ENCODE peak calls at places on chromosome 14, in ten cellular contexts. One of them, this sample, is unnamed.

GRCh38 chr14:86521032-86521730 is 991.2 kb downstream of the FLRT2 start:
- DNase-seq in NCI-H1417: peak
- DNase-seq in stromal cell of bone marrow: no peak
- DNase-seq in tibial artery: no peak
- DNase-seq in D341Med: no peak
- DNase-seq in CD4-positive, alpha-beta T cell: no peak
- DNase-seq in activated CD4-positive, alpha-beta T cell treated with anti-CD3 and anti-CD28 coated beads for 4 hours: no peak
- DNase-seq in WERI-Rb-1: no peak
- DNase-seq in esophagus squamous epithelium: no peak
- DNase-seq in NCI-H1092 treated with DMSO at 0.1 percent for 48 hours: no peak
- DNase-seq in this sample: no peak

GRCh38 chr14:39841088-39841487 is 408.9 kb upstream of the FBXO33 start:
- DNase-seq in esophagus squamous epithelium: no peak
- DNase-seq in tibial artery: no peak
- DNase-seq in D341Med: no peak
- DNase-seq in stromal cell of bone marrow: peak
- DNase-seq in CD4-positive, alpha-beta T cell: no peak
- DNase-seq in NCI-H1417: no peak
- DNase-seq in activated CD4-positive, alpha-beta T cell treated with anti-CD3 and anti-CD28 coated beads for 4 hours: no peak
- DNase-seq in WERI-Rb-1: no peak
- DNase-seq in NCI-H1092 treated with DMSO at 0.1 percent for 48 hours: no peak
- DNase-seq in this sample: no peak

GRCh38 chr14:100283984-100284881 is 22.0 kb downstream of the SLC25A29 start:
- DNase-seq in esophagus squamous epithelium: no peak
- DNase-seq in NCI-H1417: no peak
- DNase-seq in CD4-positive, alpha-beta T cell: no peak
- DNase-seq in WERI-Rb-1: peak
- DNase-seq in stromal cell of bone marrow: no peak
- DNase-seq in NCI-H1092 treated with DMSO at 0.1 percent for 48 hours: no peak
- DNase-seq in tibial artery: no peak
- DNase-seq in activated CD4-positive, alpha-beta T cell treated with anti-CD3 and anti-CD28 coated beads for 4 hours: no peak
- DNase-seq in D341Med: peak
- DNase-seq in this sample: no peak

GRCh38 chr14:67764496-67764895 is 51.9 kb downstream of the ZFYVE26 start:
- DNase-seq in NCI-H1417: no peak
- DNase-seq in tibial artery: no peak
- DNase-seq in D341Med: no peak
- DNase-seq in activated CD4-positive, alpha-beta T cell treated with anti-CD3 and anti-CD28 coated beads for 4 hours: no peak
- DNase-seq in stromal cell of bone marrow: no peak
- DNase-seq in NCI-H1092 treated with DMSO at 0.1 percent for 48 hours: no peak
- DNase-seq in CD4-positive, alpha-beta T cell: no peak
- DNase-seq in esophagus squamous epithelium: no peak
- DNase-seq in WERI-Rb-1: no peak
- DNase-seq in this sample: no peak

GRCh38 chr14:93096923-93097322 is 18.8 kb downstream of the ITPK1 start:
- DNase-seq in WERI-Rb-1: no peak
- DNase-seq in NCI-H1417: no peak
- DNase-seq in esophagus squamous epithelium: no peak
- DNase-seq in stromal cell of bone marrow: no peak
- DNase-seq in D341Med: no peak
- DNase-seq in tibial artery: no peak
- DNase-seq in CD4-positive, alpha-beta T cell: no peak
- DNase-seq in activated CD4-positive, alpha-beta T cell treated with anti-CD3 and anti-CD28 coated beads for 4 hours: no peak
- DNase-seq in NCI-H1092 treated with DMSO at 0.1 percent for 48 hours: no peak
- DNase-seq in this sample: no peak

GRCh38 chr14:102375126-102375525 is 12.4 kb downstream of the TECPR2 start:
- DNase-seq in D341Med: no peak
- DNase-seq in tibial artery: no peak
- DNase-seq in activated CD4-positive, alpha-beta T cell treated with anti-CD3 and anti-CD28 coated beads for 4 hours: no peak
- DNase-seq in WERI-Rb-1: no peak
- DNase-seq in CD4-positive, alpha-beta T cell: no peak
- DNase-seq in NCI-H1417: no peak
- DNase-seq in NCI-H1092 treated with DMSO at 0.1 percent for 48 hours: no peak
- DNase-seq in esophagus squamous epithelium: no peak
- DNase-seq in stromal cell of bone marrow: no peak
- DNase-seq in this sample: no peak

GRCh38 chr14:89336338-89336737 is 80.7 kb downstream of the FOXN3 start:
- DNase-seq in activated CD4-positive, alpha-beta T cell treated with anti-CD3 and anti-CD28 coated beads for 4 hours: no peak
- DNase-seq in D341Med: no peak
- DNase-seq in WERI-Rb-1: peak
- DNase-seq in tibial artery: no peak
- DNase-seq in NCI-H1417: no peak
- DNase-seq in stromal cell of bone marrow: no peak
- DNase-seq in CD4-positive, alpha-beta T cell: no peak
- DNase-seq in esophagus squamous epithelium: no peak
- DNase-seq in NCI-H1092 treated with DMSO at 0.1 percent for 48 hours: no peak
- DNase-seq in this sample: no peak

GRCh38 chr14:90574640-90575131 is 177.9 kb downstream of the CALM1 start:
- DNase-seq in D341Med: no peak
- DNase-seq in tibial artery: no peak
- DNase-seq in activated CD4-positive, alpha-beta T cell treated with anti-CD3 and anti-CD28 coated beads for 4 hours: no peak
- DNase-seq in CD4-positive, alpha-beta T cell: no peak
- DNase-seq in stromal cell of bone marrow: no peak
- DNase-seq in esophagus squamous epithelium: no peak
- DNase-seq in WERI-Rb-1: no peak
- DNase-seq in NCI-H1417: peak
- DNase-seq in NCI-H1092 treated with DMSO at 0.1 percent for 48 hours: peak
- DNase-seq in this sample: no peak

GRCh38 chr14:36241183-36241582 is 64.7 kb upstream of the PTCSC3 start:
- DNase-seq in esophagus squamous epithelium: no peak
- DNase-seq in D341Med: no peak
- DNase-seq in NCI-H1417: no peak
- DNase-seq in NCI-H1092 treated with DMSO at 0.1 percent for 48 hours: peak
- DNase-seq in WERI-Rb-1: no peak
- DNase-seq in activated CD4-positive, alpha-beta T cell treated with anti-CD3 and anti-CD28 coated beads for 4 hours: no peak
- DNase-seq in tibial artery: no peak
- DNase-seq in CD4-positive, alpha-beta T cell: no peak
- DNase-seq in stromal cell of bone marrow: no peak
- DNase-seq in this sample: no peak

GRCh38 chr14:58298477-58298879 is at the start of gene ARID4A:
- DNase-seq in activated CD4-positive, alpha-beta T cell treated with anti-CD3 and anti-CD28 coated beads for 4 hours: peak
- DNase-seq in CD4-positive, alpha-beta T cell: peak
- DNase-seq in NCI-H1417: no peak
- DNase-seq in tibial artery: peak
- DNase-seq in esophagus squamous epithelium: peak
- DNase-seq in stromal cell of bone marrow: no peak
- DNase-seq in WERI-Rb-1: peak
- DNase-seq in NCI-H1092 treated with DMSO at 0.1 percent for 48 hours: no peak
- DNase-seq in D341Med: no peak
- DNase-seq in this sample: peak

GRCh38 chr14:65772901-65773574 is 360.5 kb downstream of the FUT8 start:
- DNase-seq in stromal cell of bone marrow: no peak
- DNase-seq in CD4-positive, alpha-beta T cell: no peak
- DNase-seq in NCI-H1092 treated with DMSO at 0.1 percent for 48 hours: no peak
- DNase-seq in activated CD4-positive, alpha-beta T cell treated with anti-CD3 and anti-CD28 coated beads for 4 hours: no peak
- DNase-seq in WERI-Rb-1: no peak
- DNase-seq in D341Med: no peak
- DNase-seq in esophagus squamous epithelium: no peak
- DNase-seq in NCI-H1417: no peak
- DNase-seq in tibial artery: no peak
- DNase-seq in this sample: no peak